ENCODE peak calls at places on chromosomes 11 and 22, in ten cellular contexts. A is effector memory CD4-positive, alpha-beta T cell; C is germinal center; M is cardiac fibroblast; P is left lung; T is stimulated activated CD4-positive, alpha-beta T cell treated with anti-CD3 and anti-CD28 coated beads, Interleukin-4, amount 100 ng/mL, for 4 hours; I is left ventricle myocardium inferior; H is EL; G is CD4-positive, alpha-beta T cell; V is endodermal cell. O is an unnamed sample.
A peak's percentile ranks its signal among the peaks of the same experiment; 100 is the strongest.

GRCh38 chr11:8691601-8692000 is 9.0 kb downstream of the RPL27A start:
- DNase-seq in M (no peak), H (no peak), G (no peak), V (peak; percentile 42), A (no peak), T (no peak), P (no peak), I (no peak), C (no peak), O (no peak)

GRCh38 chr22:29827091-29827490 is 11.0 kb downstream of the ASCC2 start:
- DNase-seq in G (no peak), I (no peak), H (no peak), P (no peak), T (no peak), M (no peak), C (no peak), V (no peak), A (no peak), O (no peak)

GRCh38 chr11:112363527-112363926 is 102.9 kb upstream of the PLET1 start:
- DNase-seq in T (no peak), A (no peak), I (no peak), V (no peak), P (no peak), M (peak; percentile 57), G (no peak), C (no peak), H (peak; percentile 45), O (no peak)

GRCh38 chr11:72431846-72432245 is 2.5 kb downstream of the CLPB start:
- DNase-seq in T (no peak), M (no peak), C (no peak), G (no peak), H (no peak), P (no peak), V (no peak), A (no peak), I (no peak), O (no peak)

GRCh38 chr11:66230978-66231377 is 37.5 kb upstream of the RAB1B start:
- DNase-seq in I (no peak), V (no peak), A (no peak), C (no peak), P (no peak), T (no peak), M (no peak), G (no peak), H (no peak), O (no peak)

GRCh38 chr11:8221025-8221723 is 42.5 kb downstream of the LMO1 start:
- DNase-seq in C (no peak), A (no peak), G (no peak), T (no peak), V (no peak), M (no peak), H (no peak), P (peak; percentile 27), I (no peak), O (no peak)

GRCh38 chr22:49460662-49461371 is 366.9 kb downstream of the BRD1 start:
- DNase-seq in G (no peak), I (no peak), A (no peak), H (no peak), T (no peak), C (no peak), M (no peak), P (no peak), V (no peak), O (no peak)

GRCh38 chr11:66115638-66116410 is 45.8 kb downstream of the PACS1 start:
- DNase-seq in I (no peak), H (no peak), G (no peak), M (peak; percentile 34), A (no peak), P (no peak), V (no peak), T (no peak), C (no peak), O (no peak)

GRCh38 chr11:29534831-29535230 is 482.0 kb downstream of the KCNA4 start:
- DNase-seq in H (no peak), G (no peak), T (no peak), V (no peak), P (no peak), A (no peak), I (no peak), C (no peak), M (no peak), O (no peak)

GRCh38 chr11:76615950-76616349 is 54.6 kb downstream of the LRRC32 start:
- DNase-seq in V (peak; percentile 33), T (no peak), H (peak; percentile 22), I (peak; percentile 74), M (peak; percentile 96), P (peak; percentile 31), C (no peak), A (no peak), G (no peak), O (peak; percentile 58)

GRCh38 chr11:113417428-113417827 is 29.8 kb downstream of the ANKK1 start:
- DNase-seq in M (no peak), V (no peak), I (no peak), A (no peak), H (no peak), G (no peak), C (no peak), T (no peak), P (no peak), O (no peak)

GRCh38 chr11:4111834-4112233 is 17.2 kb downstream of the RRM1 start:
- DNase-seq in C (no peak), H (no peak), A (no peak), P (no peak), I (no peak), G (no peak), V (no peak), M (no peak), T (no peak), O (no peak)

GRCh38 chr22:41028841-41029240 is 63.6 kb upstream of the EP300 start:
- DNase-seq in T (no peak), A (no peak), G (no peak), M (peak; percentile 90), V (no peak), P (no peak), I (no peak), H (peak; percentile 93), C (no peak), O (no peak)

GRCh38 chr11:43944761-43945311 is 2.4 kb downstream of the C11orf96 start:
- DNase-seq in V (peak; percentile 93), G (peak; percentile 33), A (peak; percentile 36), P (peak; percentile 73), I (peak; percentile 79), C (peak; percentile 77), M (peak; percentile 52), H (peak; percentile 41), T (peak; percentile 43), O (peak; percentile 91)

GRCh38 chr11:104191124-104191523 is 27.2 kb upstream of the PDGFD start:
- DNase-seq in C (no peak), T (no peak), H (peak; percentile 40), A (no peak), V (no peak), G (no peak), M (peak; percentile 8), I (no peak), P (no peak), O (no peak)

GRCh38 chr11:19156892-19157291 is 39.9 kb downstream of the ZDHHC13 start:
- DNase-seq in C (no peak), A (no peak), V (no peak), M (no peak), P (no peak), I (no peak), T (no peak), G (no peak), H (no peak), O (no peak)

GRCh38 chr22:27880778-27881394 is 38.2 kb downstream of the PITPNB start:
- DNase-seq in P (no peak), M (peak; percentile 87), C (peak; percentile 22), H (peak; percentile 73), I (no peak), G (no peak), A (no peak), T (no peak), V (no peak), O (no peak)

GRCh38 chr22:42927966-42928365 is 70.9 kb upstream of the ARFGAP3 start:
- DNase-seq in P (no peak), T (no peak), I (no peak), H (no peak), G (no peak), M (no peak), V (no peak), C (no peak), A (no peak), O (no peak)

GRCh38 chr11:23236846-23237550 is 376.7 kb upstream of the CCDC179 start:
- DNase-seq in T (no peak), G (no peak), A (no peak), V (no peak), I (no peak), M (peak; percentile 57), P (no peak), H (peak; percentile 54), C (no peak), O (no peak)

GRCh38 chr11:123707606-123708205 is 33.8 kb downstream of the ZNF202 start:
- DNase-seq in M (peak; percentile 74), T (peak; percentile 31), G (peak; percentile 21), C (peak; percentile 36), H (peak; percentile 60), V (peak; percentile 86), A (peak; percentile 20), I (peak; percentile 22), P (peak; percentile 34), O (no peak)

GRCh38 chr11:548700-549603 is 11.6 kb downstream of the LMNTD2 start:
- DNase-seq in H (no peak), A (no peak), C (no peak), M (no peak), I (no peak), G (no peak), P (no peak), T (no peak), V (peak; percentile 74), O (peak; percentile 71)

GRCh38 chr22:19355413-19356157 is 64.1 kb upstream of the CLTCL1 start:
- DNase-seq in M (no peak), V (no peak), C (no peak), I (no peak), T (no peak), P (no peak), G (no peak), A (no peak), H (no peak), O (no peak)

GRCh38 chr22:43053176-43053575 is 36.0 kb downstream of the TTLL1 start:
- DNase-seq in I (no peak), V (peak; percentile 66), M (no peak), G (no peak), P (no peak), H (no peak), C (no peak), T (no peak), A (no peak), O (no peak)

GRCh38 chr11:25211635-25212251 is 714.9 kb downstream of the LUZP2 start:
- DNase-seq in T (no peak), V (no peak), G (no peak), A (no peak), M (no peak), H (no peak), I (no peak), P (no peak), C (no peak), O (no peak)

GRCh38 chr11:27679136-27680015 is 20.9 kb downstream of the BDNF start:
- DNase-seq in H (no peak), P (no peak), I (no peak), G (no peak), V (no peak), M (no peak), C (no peak), A (no peak), T (no peak), O (no peak)

GRCh38 chr11:126573325-126574076 is 218.0 kb downstream of the ST3GAL4 start:
- DNase-seq in H (no peak), P (no peak), A (no peak), C (no peak), M (no peak), G (no peak), V (peak; percentile 87), I (no peak), T (no peak), O (no peak)

GRCh38 chr11:64457416-64458010 is 98.6 kb downstream of the RPS6KA4 start:
- DNase-seq in C (no peak), P (no peak), I (no peak), H (no peak), M (no peak), V (no peak), T (no peak), G (no peak), A (no peak), O (peak; percentile 40)

GRCh38 chr11:69055598-69056516 is 7.1 kb downstream of the TPCN2 start:
- DNase-seq in M (no peak), P (peak; percentile 70), G (no peak), C (peak; percentile 84), T (no peak), H (no peak), A (no peak), V (no peak), I (peak; percentile 60), O (peak; percentile 90)

O was measured in spleen.